ENCODE peak calls at places on chromosome 5, in five cellular contexts. A is brain microvascular endothelial cell, R is psoas muscle, B is fibroblast of pulmonary artery, Z is body of pancreas. W is an unnamed sample.

GRCh38 chr5:9198399-9198798 is 347.5 kb downstream of the SEMA5A start:
- DNase-seq in A (peak), R (no peak), B (peak), Z (no peak), W (peak)

GRCh38 chr5:151886741-151887261 is 37.9 kb downstream of the GLRA1 start:
- DNase-seq in A (no peak), R (no peak), B (no peak), Z (no peak), W (no peak)

GRCh38 chr5:1136814-1137213 is 25.0 kb upstream of the SLC12A7 start:
- DNase-seq in A (no peak), R (no peak), B (no peak), Z (no peak), W (no peak)

GRCh38 chr5:59843511-59844230 is 49.9 kb downstream of the PDE4D start:
- DNase-seq in A (no peak), R (no peak), B (no peak), Z (no peak), W (no peak)

GRCh38 chr5:125179617-125180016 is 433.2 kb upstream of the ZNF608 start:
- DNase-seq in A (no peak), R (no peak), B (no peak), Z (no peak), W (no peak)

GRCh38 chr5:124654418-124654817 is 92.0 kb downstream of the ZNF608 start:
- DNase-seq in A (no peak), R (no peak), B (no peak), Z (no peak), W (no peak)

GRCh38 chr5:54217826-54218503 is 92.4 kb downstream of the ARL15 start:
- DNase-seq in A (peak), R (no peak), B (peak), Z (peak), W (peak)

GRCh38 chr5:106876665-106877194 is 794.0 kb downstream of the EFNA5 start:
- DNase-seq in A (no peak), R (no peak), B (no peak), Z (peak), W (no peak)

GRCh38 chr5:30605693-30606268 is 587.7 kb upstream of the CDH6 start:
- DNase-seq in A (no peak), R (no peak), B (no peak), Z (no peak), W (no peak)

GRCh38 chr5:172453206-172453985 is 929 bp downstream of the SH3PXD2B start:
- DNase-seq in A (peak), R (peak), B (peak), Z (peak), W (no peak)

GRCh38 chr5:171459839-171460238 is 40.4 kb downstream of the FGF18 start:
- DNase-seq in A (no peak), R (no peak), B (no peak), Z (no peak), W (no peak)

GRCh38 chr5:134162592-134162991 is 14.2 kb downstream of the SKP1 start:
- DNase-seq in A (no peak), R (no peak), B (no peak), Z (no peak), W (no peak)

GRCh38 chr5:75566710-75567309 is 44.4 kb upstream of the ANKDD1B start:
- DNase-seq in A (peak), R (no peak), B (peak), Z (no peak), W (peak)

GRCh38 chr5:60339691-60340191 is 360.2 kb downstream of the DEPDC1B start:
- DNase-seq in A (no peak), R (peak), B (peak), Z (no peak), W (peak)

GRCh38 chr5:95822038-95822407 is 503 bp downstream of the GLRX start:
- DNase-seq in A (no peak), R (peak), B (peak), Z (peak), W (peak)

GRCh38 chr5:74916831-74917710 is 50.9 kb upstream of the FAM169A start:
- DNase-seq in A (peak), R (no peak), B (no peak), Z (peak), W (peak)

GRCh38 chr5:77087484-77088291 is 603 bp upstream of the ZBED3 start:
- DNase-seq in A (no peak), R (no peak), B (peak), Z (peak), W (peak)

GRCh38 chr5:1663186-1663585 is 136.5 kb downstream of the MRPL36 start:
- DNase-seq in A (no peak), R (peak), B (no peak), Z (no peak), W (no peak)

GRCh38 chr5:44538831-44539539 is 149.8 kb upstream of the FGF10 start:
- DNase-seq in A (no peak), R (no peak), B (no peak), Z (no peak), W (peak)

GRCh38 chr5:136080483-136081180 is 51.8 kb downstream of the TGFBI start:
- DNase-seq in A (peak), R (peak), B (peak), Z (peak), W (peak)

DNA sequence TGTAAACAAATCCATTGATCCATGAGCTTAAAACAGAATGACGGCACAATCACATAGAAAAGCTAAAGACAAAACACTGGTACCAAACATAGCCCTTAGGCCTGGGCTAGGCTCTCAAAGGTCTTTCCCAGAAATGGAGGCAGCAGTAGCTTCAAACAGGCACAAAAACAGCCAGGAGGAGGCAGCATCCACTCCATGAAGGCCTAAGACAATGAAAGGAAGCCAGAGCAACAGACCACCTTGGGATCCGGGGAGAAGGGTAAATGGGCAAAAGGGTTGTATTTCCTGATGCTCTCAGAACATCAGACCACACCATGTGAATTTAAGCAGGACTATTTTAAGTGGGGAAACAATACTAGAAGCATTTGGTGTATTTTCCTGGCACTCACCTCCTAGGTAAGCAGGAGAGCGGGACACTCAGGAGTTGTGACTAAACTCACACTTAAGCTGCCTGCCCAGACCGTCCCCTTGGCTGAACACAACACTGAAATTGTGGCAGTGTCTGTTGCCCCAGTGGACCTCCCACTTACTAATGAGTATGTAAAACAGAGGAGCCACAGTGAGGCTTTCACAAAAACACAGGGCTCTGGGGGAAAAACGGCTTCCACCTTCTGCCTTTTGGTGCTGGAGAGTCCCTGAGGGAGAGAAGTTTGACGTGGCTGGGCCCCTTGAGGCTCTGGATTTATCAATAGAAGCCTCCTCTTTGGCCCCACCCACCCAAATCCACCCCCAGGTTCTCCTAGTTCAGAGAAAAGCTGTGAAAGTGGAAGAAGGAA is 11.9 kb downstream of the GNPDA1 start:
- DNase-seq in A (no peak), R (no peak), B (peak), Z (no peak), W (peak)
- TF ChIP-seq CTCF in A (peak), R (peak), B (peak), Z (peak), W (peak)

GRCh38 chr5:142322403-142322746 is 2.4 kb downstream of the SPRY4 start:
- DNase-seq in A (no peak), R (no peak), B (no peak), Z (no peak), W (no peak)

GRCh38 chr5:142319105-142319504 is 5.7 kb downstream of the SPRY4 start:
- DNase-seq in A (no peak), R (no peak), B (no peak), Z (no peak), W (peak)

GRCh38 chr5:142320427-142320732 is 4.4 kb downstream of the SPRY4 start:
- DNase-seq in A (no peak), R (no peak), B (no peak), Z (no peak), W (peak)

GRCh38 chr5:142319560-142320426 is 5.0 kb downstream of the SPRY4 start:
- DNase-seq in A (no peak), R (no peak), B (no peak), Z (no peak), W (peak)

GRCh38 chr5:142320851-142321560 is 3.8 kb downstream of the SPRY4 start:
- DNase-seq in A (no peak), R (no peak), B (peak), Z (no peak), W (peak)
- H3K4me3 ChIP-seq in A (peak), R (peak), B (peak), Z (no peak), W (peak)

GRCh38 chr5:178340637-178341036 is 108.0 kb upstream of the PHYKPL start:
- DNase-seq in A (no peak), R (peak), B (no peak), Z (no peak), W (no peak)
- TF ChIP-seq CTCF in A (no peak), R (no peak), B (no peak), Z (no peak), W (no peak)

GRCh38 chr5:3602713-3603502 is 7.3 kb downstream of the IRX1 start:
- DNase-seq in A (no peak), R (no peak), B (peak), Z (peak), W (no peak)
- H3K4me3 ChIP-seq in A (no peak), R (no peak), B (no peak), Z (no peak), W (no peak)

GRCh38 chr5:176153741-176154140 is 84.5 kb upstream of the SIMC1 start:
- DNase-seq in A (peak), R (no peak), B (peak), Z (no peak), W (peak)
- TF ChIP-seq CTCF in A (no peak), R (no peak), B (no peak), Z (no peak), W (no peak)

GRCh38 chr5:109409061-109409843 is 522 bp downstream of the PJA2 start:
- DNase-seq in A (peak), R (peak), B (peak), Z (peak), W (peak)

GRCh38 chr5:109404428-109404960 is 5.3 kb downstream of the PJA2 start:
- DNase-seq in A (no peak), R (no peak), B (no peak), Z (no peak), W (no peak)

GRCh38 chr5:109409844-109410388 is at the start of gene PJA2:
- DNase-seq in A (peak), R (peak), B (peak), Z (peak), W (peak)

GRCh38 chr5:109407913-109408312 is 1.9 kb downstream of the PJA2 start:
- DNase-seq in A (no peak), R (no peak), B (no peak), Z (no peak), W (no peak)

DNA sequence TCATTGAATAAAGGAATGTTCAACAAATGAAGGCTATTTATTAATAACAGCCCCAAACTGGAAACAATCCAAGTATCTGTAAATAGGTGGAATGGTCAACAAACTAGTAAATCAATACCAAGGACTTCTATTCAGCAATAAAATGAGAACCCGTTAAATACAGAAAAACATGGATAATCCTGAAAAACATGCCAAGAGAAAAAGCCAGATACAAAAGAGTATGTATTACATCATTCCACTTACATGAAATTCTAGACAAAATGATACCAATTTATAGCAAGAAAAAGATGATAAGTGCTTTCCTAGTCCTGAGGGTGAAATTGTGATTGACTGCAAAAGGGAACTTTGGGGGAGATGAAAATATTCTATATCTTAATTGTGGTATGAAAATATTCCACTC is 3.1 kb downstream of the PJA2 start:
- DNase-seq in A (no peak), R (no peak), B (no peak), Z (no peak), W (peak)
- H3K4me3 ChIP-seq in A (no peak), R (peak), B (peak), Z (no peak), W (peak)

GRCh38 chr5:138653502-138653901 is 78.3 kb upstream of the HSPA9 start:
- DNase-seq in A (peak), R (no peak), B (peak), Z (no peak), W (peak)
- TF ChIP-seq CTCF in A (peak), R (no peak), B (peak), Z (peak), W (peak)

GRCh38 chr5:120463026-120463770 is 902 bp upstream of the PRR16 start:
- DNase-seq in A (no peak), R (no peak), B (no peak), Z (no peak), W (no peak)

GRCh38 chr5:120463991-120464626 is at the start of gene PRR16:
- DNase-seq in A (peak), R (peak), B (peak), Z (peak), W (peak)

GRCh38 chr5:120466337-120467006 is 2.4 kb downstream of the PRR16 start:
- DNase-seq in A (no peak), R (no peak), B (no peak), Z (no peak), W (no peak)

GRCh38 chr5:120464627-120465280 is 654 bp downstream of the PRR16 start:
- DNase-seq in A (peak), R (peak), B (no peak), Z (peak), W (peak)

DNA sequence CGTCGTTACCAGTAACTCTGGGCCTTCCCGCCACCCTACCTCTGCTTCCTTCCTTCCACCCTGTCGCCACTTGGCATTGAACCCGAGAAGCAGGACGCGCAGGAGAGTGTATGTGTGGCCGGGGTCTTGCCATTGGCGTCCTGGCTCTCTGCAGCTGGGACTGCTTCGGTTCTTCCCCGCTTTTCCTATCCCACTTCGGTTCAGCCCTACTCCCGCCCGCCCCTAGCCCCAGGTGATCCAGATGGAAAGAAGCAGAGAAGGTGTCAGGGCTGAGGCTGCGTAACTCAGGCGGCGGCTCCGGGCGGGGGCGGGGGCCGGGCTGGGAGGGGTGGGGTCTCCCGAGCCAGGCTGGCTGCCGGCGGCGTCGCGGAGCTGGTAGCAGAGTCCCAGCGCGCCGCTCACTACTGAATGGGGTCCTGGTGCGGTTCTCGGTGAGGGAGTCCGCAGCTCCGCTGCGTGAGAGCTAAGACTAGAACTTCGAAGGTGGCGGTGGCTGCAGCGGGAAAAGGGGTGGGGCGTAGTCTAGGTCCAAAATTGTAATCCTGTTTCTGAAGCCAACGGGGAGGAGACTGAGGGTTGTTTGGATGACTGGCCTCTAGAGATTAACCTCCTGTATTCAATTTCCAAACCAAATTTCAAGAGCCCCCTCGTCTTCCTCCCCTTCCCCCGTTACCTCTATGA is 1.3 kb downstream of the PRR16 start:
- DNase-seq in A (peak), R (peak), B (no peak), Z (peak), W (peak)
- H3K4me3 ChIP-seq in A (peak), R (peak), B (peak), Z (no peak), W (peak)

W was measured in fibroblast of the aortic adventitia.